ENCODE peak calls at places on chromosomes 6 and 20, in six cellular contexts. A is A549, Q is K562, H is HepG2, W is GM12878, X is endothelial cell of umbilical vein. J is an unnamed sample.

GRCh38 chr6:134171517-134171916 is 119.1 kb upstream of the SLC2A12 start:
- DNase-seq in A (no peak), Q (no peak), H (no peak), W (no peak), X (no peak), J (no peak)

GRCh38 chr20:40251284-40251932 is 437.6 kb downstream of the MAFB start:
- DNase-seq in A (peak), Q (peak), H (peak), W (no peak), X (peak), J (peak)

GRCh38 chr6:11362481-11363018 is 130.1 kb upstream of the NEDD9 start:
- DNase-seq in A (no peak), Q (no peak), H (no peak), W (no peak), X (no peak), J (no peak)

GRCh38 chr20:53582574-53583351 is 10.9 kb downstream of the ZNF217 start:
- DNase-seq in A (peak), Q (no peak), H (peak), W (no peak), X (peak), J (peak)

GRCh38 chr6:27894839-27895762 is 17.1 kb downstream of the OR2B2 start:
- DNase-seq in A (peak), Q (peak), H (peak), W (peak), X (peak), J (peak)

GRCh38 chr6:56891754-56892153 is 63.2 kb upstream of the BEND6 start:
- DNase-seq in A (no peak), Q (no peak), H (no peak), W (no peak), X (no peak), J (peak)

GRCh38 chr6:161076211-161076677 is 84.7 kb downstream of the MAP3K4 start:
- DNase-seq in A (no peak), Q (no peak), H (no peak), W (no peak), X (no peak), J (no peak)

GRCh38 chr6:168181776-168182765 is 103.1 kb upstream of the FRMD1 start:
- DNase-seq in A (no peak), Q (no peak), H (no peak), W (no peak), X (no peak), J (no peak)

GRCh38 chr6:138540468-138540867 is 41.2 kb upstream of the NHSL1 start:
- DNase-seq in A (no peak), Q (no peak), H (no peak), W (no peak), X (no peak), J (no peak)

GRCh38 chr6:113786168-113786567 is 71.0 kb upstream of the MARCKS start:
- DNase-seq in A (peak), Q (no peak), H (peak), W (no peak), X (no peak), J (no peak)

GRCh38 chr20:64261138-64261537 is 5.6 kb downstream of the PCMTD2 start:
- DNase-seq in A (no peak), Q (no peak), H (no peak), W (no peak), X (peak), J (no peak)

GRCh38 chr20:44481719-44482416 is 6.2 kb downstream of the TTPAL start:
- DNase-seq in A (no peak), Q (no peak), H (no peak), W (no peak), X (no peak), J (no peak)

GRCh38 chr20:49028684-49029083 is 17.4 kb upstream of the CSE1L start:
- DNase-seq in A (peak), Q (peak), H (peak), W (no peak), X (no peak), J (peak)

GRCh38 chr6:18221288-18221615 is 43.1 kb downstream of the DEK start:
- DNase-seq in A (no peak), Q (no peak), H (no peak), W (no peak), X (no peak), J (peak)

GRCh38 chr20:32581839-32582658 is 3.1 kb downstream of the NOL4L start:
- DNase-seq in A (no peak), Q (no peak), H (no peak), W (no peak), X (no peak), J (peak)

GRCh38 chr6:122722746-122723145 is 56.8 kb upstream of the FABP7 start:
- DNase-seq in A (no peak), Q (no peak), H (no peak), W (no peak), X (no peak), J (no peak)

GRCh38 chr6:10413850-10414765 is 766 bp downstream of the TFAP2A start:
- DNase-seq in A (peak), Q (no peak), H (no peak), W (no peak), X (no peak), J (peak)

GRCh38 chr6:44820366-44821158 is 433.1 kb downstream of the CDC5L start:
- DNase-seq in A (no peak), Q (no peak), H (no peak), W (no peak), X (no peak), J (peak)

GRCh38 chr6:157029980-157030690 is 253.0 kb downstream of the ARID1B start:
- DNase-seq in A (no peak), Q (no peak), H (no peak), W (no peak), X (no peak), J (no peak)

GRCh38 chr6:94323853-94324252 is 904.5 kb upstream of the EPHA7 start:
- DNase-seq in A (no peak), Q (no peak), H (no peak), W (no peak), X (peak), J (peak)

GRCh38 chr6:122284848-122285247 is 114.6 kb upstream of the HSF2 start:
- DNase-seq in A (no peak), Q (no peak), H (no peak), W (no peak), X (no peak), J (no peak)

GRCh38 chr6:170493354-170493753 is 59.8 kb downstream of the PSMB1 start:
- DNase-seq in A (no peak), Q (no peak), H (no peak), W (no peak), X (no peak), J (no peak)
- TF ChIP-seq MAX in A (no peak), Q (no peak), H (no peak), W (no peak), X (no peak), J (no peak)

GRCh38 chr20:21517566-21518277 is 3.9 kb upstream of the NKX2-2 start:
- DNase-seq in A (no peak), Q (no peak), H (no peak), W (no peak), X (no peak), J (no peak)
- TF ChIP-seq MYC in A (no peak), Q (no peak), H (no peak), W (no peak), X (no peak), J (no peak)

GRCh38 chr20:59221049-59221748 is 57.6 kb downstream of the ZNF831 start:
- DNase-seq in A (no peak), Q (no peak), H (peak), W (no peak), X (peak), J (no peak)
- TF ChIP-seq CTCF in A (no peak), Q (no peak), H (no peak), W (no peak), X (no peak), J (no peak)

DNA sequence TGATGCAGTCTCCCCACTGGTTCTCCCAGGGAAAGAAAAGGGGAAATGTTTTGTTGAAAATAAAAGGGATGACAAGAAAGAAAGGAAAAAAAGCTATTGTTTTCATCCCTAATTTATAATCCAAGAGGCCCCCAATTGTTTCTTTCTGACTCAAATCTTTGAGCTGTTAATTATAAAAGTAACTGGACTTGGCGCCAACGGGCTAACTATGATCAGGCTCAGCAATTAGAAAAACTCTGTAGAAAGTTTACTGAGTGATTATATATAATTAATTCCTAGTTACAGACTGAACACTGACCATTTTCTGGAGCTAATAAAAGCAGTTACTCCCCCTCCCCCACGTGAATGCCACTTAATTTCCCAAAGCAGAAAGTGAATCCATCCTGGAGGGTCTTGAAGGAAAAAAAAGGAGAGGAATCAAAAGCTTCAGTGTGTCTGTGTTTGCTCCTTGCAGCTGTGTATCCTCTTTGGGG is 3.2 kb downstream of the ZMYND8 start:
- DNase-seq in A (no peak), Q (no peak), H (no peak), W (no peak), X (peak), J (no peak)
- TF ChIP-seq MAX in A (no peak), Q (no peak), H (no peak), W (no peak), X (no peak), J (no peak)

GRCh38 chr6:50661636-50662035 is 51.7 kb upstream of the TFAP2D start:
- DNase-seq in A (no peak), Q (no peak), H (no peak), W (no peak), X (peak), J (no peak)
- TF ChIP-seq MYC in A (no peak), Q (no peak), H (no peak), W (no peak), X (no peak), J (no peak)

GRCh38 chr6:659716-660581 is 3.0 kb upstream of the HUS1B start:
- DNase-seq in A (no peak), Q (peak), H (no peak), W (no peak), X (no peak), J (peak)
- TF ChIP-seq CTCF in A (no peak), Q (no peak), H (no peak), W (no peak), X (no peak), J (no peak)

GRCh38 chr6:81894286-81894685 is 141.8 kb upstream of the TENT5A start:
- DNase-seq in A (no peak), Q (no peak), H (no peak), W (no peak), X (no peak), J (no peak)

GRCh38 chr6:81894788-81895221 is 142.3 kb upstream of the TENT5A start:
- DNase-seq in A (no peak), Q (no peak), H (peak), W (no peak), X (no peak), J (no peak)

GRCh38 chr6:81896561-81896960 is 144.1 kb upstream of the TENT5A start:
- DNase-seq in A (no peak), Q (no peak), H (no peak), W (no peak), X (no peak), J (no peak)

GRCh38 chr6:81897793-81898192 is 145.3 kb upstream of the TENT5A start:
- DNase-seq in A (no peak), Q (no peak), H (peak), W (no peak), X (no peak), J (no peak)

DNA sequence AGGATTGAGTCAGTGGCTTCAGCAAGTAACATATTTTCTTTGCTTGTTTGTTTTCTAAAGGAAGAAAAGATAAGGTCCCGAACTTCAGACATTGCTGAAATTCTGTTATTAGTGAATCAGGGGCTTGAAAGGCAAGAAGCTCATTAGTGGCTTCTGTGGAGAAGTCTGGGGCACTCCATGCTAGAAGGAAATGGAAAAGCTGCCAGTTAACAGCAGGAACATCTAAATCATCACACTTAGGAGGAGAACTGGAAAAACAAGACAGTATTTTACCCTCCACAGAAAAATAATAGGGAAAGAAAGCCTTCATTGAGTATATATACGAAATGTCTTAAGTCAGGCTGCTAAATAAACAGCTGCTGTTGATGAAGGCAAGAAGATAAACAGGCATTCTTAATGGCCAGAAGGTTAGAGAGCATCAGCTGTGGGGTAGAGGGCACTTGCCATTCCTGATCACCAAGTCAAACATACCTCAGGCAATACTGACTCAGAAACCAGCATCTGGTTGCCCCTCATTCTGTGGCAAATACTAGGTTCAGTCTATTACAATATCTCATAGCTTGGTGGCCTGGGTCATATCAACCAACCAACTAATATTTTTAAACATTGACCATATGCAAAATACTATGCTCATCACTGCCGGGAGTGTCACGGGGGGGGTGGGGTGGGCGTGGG is 143.2 kb upstream of the TENT5A start:
- DNase-seq in A (no peak), Q (no peak), H (peak), W (no peak), X (peak), J (no peak)
- TF ChIP-seq MAX in A (no peak), Q (no peak), H (no peak), W (no peak), X (no peak), J (no peak)